ENCODE peak calls at places on chromosomes 3 and 15, in four cellular contexts. Y is neural progenitor cell, A is neuronal stem cell, I is lower lobe of right lung. N is an unnamed sample.

GRCh38 chr3:120160050-120160449 is 65.8 kb upstream of the GSK3B start:
- DNase-seq in Y (no peak), A (no peak), I (peak; percentile 78), N (peak; percentile 89)

GRCh38 chr3:93843981-93844380 is 129.7 kb downstream of the PROS1 start:
- DNase-seq in Y (no peak), A (no peak), I (no peak), N (no peak)

GRCh38 chr3:51706788-51707731 is at the start of gene GRM2:
- DNase-seq in Y (peak; percentile 98), A (peak; percentile 89), I (peak; percentile 81), N (peak; percentile 70)

GRCh38 chr3:45123030-45123429 is 23.1 kb downstream of the CDCP1 start:
- DNase-seq in Y (no peak), A (no peak), I (no peak), N (no peak)

GRCh38 chr3:134126153-134126552 is 96.4 kb upstream of the SLCO2A1 start:
- DNase-seq in Y (no peak), A (no peak), I (no peak), N (no peak)

GRCh38 chr3:41441568-41441967 is 242.3 kb downstream of the CTNNB1 start:
- DNase-seq in Y (no peak), A (no peak), I (no peak), N (no peak)

GRCh38 chr3:183295211-183295610 is 42.2 kb downstream of the B3GNT5 start:
- DNase-seq in Y (no peak), A (no peak), I (peak; percentile 57), N (peak; percentile 67)

GRCh38 chr3:155853214-155854146 is 747 bp downstream of the SLC33A1 start:
- DNase-seq in Y (peak; percentile 74), A (peak; percentile 35), I (peak; percentile 62), N (peak; percentile 74)

GRCh38 chr15:29107971-29108645 is 161.5 kb downstream of the NSMCE3 start:
- DNase-seq in Y (no peak), A (no peak), I (peak; percentile 45), N (no peak)

GRCh38 chr15:60299452-60300047 is 98.2 kb downstream of the ANXA2 start:
- DNase-seq in Y (peak; percentile 33), A (no peak), I (no peak), N (peak; percentile 82)

GRCh38 chr15:80832676-80833075 is 53.5 kb downstream of the CEMIP start:
- DNase-seq in Y (no peak), A (no peak), I (no peak), N (no peak)

DNA sequence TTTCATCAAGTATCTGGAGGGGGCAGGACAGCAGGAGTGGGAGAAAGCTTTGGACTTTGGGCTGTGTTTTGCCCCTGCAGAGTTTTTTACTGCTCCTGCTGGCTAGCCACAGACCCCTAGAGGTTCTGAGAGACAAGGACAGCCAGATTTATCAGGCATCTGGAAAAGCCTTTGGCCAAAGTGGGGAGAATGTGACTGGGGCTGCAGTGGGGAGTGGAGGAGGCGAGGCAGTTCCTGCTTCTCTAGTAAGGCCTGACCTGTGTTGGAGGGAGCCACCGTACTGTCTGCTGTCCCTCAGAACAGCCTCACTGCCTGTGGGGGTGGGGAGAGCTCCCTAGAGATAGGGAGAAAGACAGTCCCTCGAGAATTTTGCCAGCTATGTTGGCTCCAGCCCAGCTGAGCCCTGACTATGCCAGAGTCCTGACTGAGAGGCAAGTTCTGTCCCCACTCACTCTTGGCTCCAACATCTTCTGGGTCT is 2.2 kb downstream of the ALPK3 start:
- DNase-seq in Y (peak; percentile 32), A (no peak), I (no peak), N (peak; percentile 36)
- H3K27ac ChIP-seq in Y (no peak overlapping the region), A (no peak overlapping the region), I (peak overlapping the region; percentile 83), N (no peak overlapping the region)

DNA sequence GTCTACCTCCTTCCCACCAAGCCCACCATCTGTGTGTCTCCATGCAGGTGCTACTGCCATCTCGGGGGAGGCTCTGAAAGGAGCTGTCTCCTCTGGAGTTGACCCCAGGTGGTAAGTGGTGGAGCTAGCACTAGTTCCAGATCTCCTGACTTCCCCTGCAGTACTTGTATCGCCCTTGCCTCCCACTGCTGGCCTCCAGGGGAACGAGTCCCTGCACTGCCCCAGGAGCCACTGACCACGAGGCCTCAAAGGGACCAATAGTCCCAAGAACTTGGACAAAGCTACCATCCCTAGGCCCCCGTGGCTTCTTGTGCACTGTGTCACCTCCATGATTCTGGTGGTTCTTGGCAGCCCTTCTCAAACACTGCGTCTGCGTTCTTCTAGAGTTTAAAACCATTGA is 98.9 kb downstream of the TOP2B start:
- DNase-seq in Y (no peak), A (no peak), I (no peak), N (no peak)
- H3K4me1 ChIP-seq in Y (no peaks in the 10 kb centered on the region), A (peaks cover 10% of the 10 kb centered on the region), I (no peaks in the 10 kb centered on the region), N (no peaks in the 10 kb centered on the region)

GRCh38 chr3:97425002-97425401 is 339.6 kb upstream of the ARL6 start:
- DNase-seq in Y (no peak), A (no peak), I (no peak), N (no peak)
- H3K27ac ChIP-seq in Y (no peak overlapping the region), A (no peak overlapping the region), I (no peak overlapping the region), N (no peak overlapping the region)

DNA sequence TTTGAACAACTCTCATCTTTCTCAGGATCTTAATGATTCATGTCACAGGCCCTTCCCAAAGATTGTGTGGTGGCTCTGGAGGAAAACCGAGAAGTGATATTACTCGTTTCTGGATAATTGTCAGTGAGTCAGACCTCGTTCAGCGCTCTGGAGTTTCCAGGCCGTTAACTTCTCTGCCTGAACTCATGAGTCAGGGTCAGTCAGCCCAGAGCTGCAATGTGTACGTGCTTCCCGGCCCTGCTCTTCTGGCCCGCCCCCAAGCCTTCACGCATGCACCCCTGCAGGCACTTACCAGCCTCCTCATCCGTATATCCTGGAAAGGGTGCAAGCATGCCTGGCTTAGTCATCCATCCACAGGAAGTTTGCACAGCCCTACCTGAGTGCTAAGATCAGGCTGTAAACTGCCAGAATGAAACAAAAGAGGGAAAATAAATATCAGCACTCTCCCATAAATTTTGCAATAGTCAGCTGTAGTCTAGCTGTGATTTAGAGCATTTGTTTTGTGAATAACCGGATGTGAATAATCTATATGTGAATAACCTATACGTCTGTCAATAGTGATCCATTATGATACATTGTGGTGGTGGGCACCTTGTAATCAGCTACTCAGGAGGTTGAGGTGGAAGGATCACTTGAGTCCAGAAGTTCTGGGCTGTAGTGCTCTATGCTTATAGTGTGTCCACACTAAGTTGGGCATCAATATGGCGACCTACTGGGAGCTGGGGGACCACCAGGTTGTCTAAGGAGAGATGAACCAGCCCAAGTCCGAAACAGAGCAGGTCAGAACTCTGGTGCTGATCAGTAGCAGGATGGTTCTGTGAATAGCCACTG is 35.3 kb upstream of the SEMA4B start:
- DNase-seq in Y (no peak), A (no peak), I (peak; percentile 87), N (no peak)
- H3K4me1 ChIP-seq in Y (no peaks in the 10 kb centered on the region), A (peaks cover 2% of the 10 kb centered on the region), I (peaks cover 26% of the 10 kb centered on the region), N (peaks cover 45% of the 10 kb centered on the region)

GRCh38 chr3:53028641-53029040 is 17.2 kb downstream of the SFMBT1 start:
- DNase-seq in Y (no peak), A (no peak), I (no peak), N (no peak)

GRCh38 chr3:53027254-53027844 is 18.5 kb downstream of the SFMBT1 start:
- DNase-seq in Y (no peak), A (no peak), I (no peak), N (no peak)

GRCh38 chr3:53023072-53023823 is 22.6 kb downstream of the SFMBT1 start:
- DNase-seq in Y (no peak), A (no peak), I (no peak), N (no peak)

GRCh38 chr3:53024315-53024714 is 21.6 kb downstream of the SFMBT1 start:
- DNase-seq in Y (no peak), A (no peak), I (no peak), N (no peak)

GRCh38 chr3:53026423-53027162 is 19.3 kb downstream of the SFMBT1 start:
- DNase-seq in Y (no peak), A (no peak), I (no peak), N (no peak)
- H3K27ac ChIP-seq in Y (no peak overlapping the region), A (no peak overlapping the region), I (no peak overlapping the region), N (no peak overlapping the region)

DNA sequence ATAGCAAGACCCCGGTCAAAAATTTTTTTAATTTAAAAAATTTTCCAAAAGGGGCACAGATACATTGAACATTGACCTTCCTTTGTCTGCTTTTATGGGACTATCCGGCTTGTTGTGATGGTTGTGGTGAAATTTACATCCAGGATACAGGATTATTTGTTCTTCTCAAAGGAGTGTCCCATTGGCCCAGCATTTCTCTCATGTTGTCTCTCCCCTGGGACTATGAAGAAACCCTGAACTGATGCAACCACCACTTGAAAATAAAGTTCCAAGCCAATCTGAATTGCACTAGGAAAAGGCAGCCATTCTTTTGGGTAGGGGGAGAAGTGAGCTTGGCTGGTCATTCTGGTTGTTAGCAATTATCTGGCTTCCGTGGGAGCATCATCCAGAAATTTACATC is 58.4 kb downstream of the PPARG start:
- DNase-seq in Y (no peak), A (no peak), I (no peak), N (no peak)
- H3K4me1 ChIP-seq in Y (no peaks in the 10 kb centered on the region), A (no peaks in the 10 kb centered on the region), I (peaks cover 24% of the 10 kb centered on the region), N (peaks cover 9% of the 10 kb centered on the region)

GRCh38 chr15:57302640-57303257 is 73.6 kb upstream of the CGNL1 start:
- DNase-seq in Y (no peak), A (no peak), I (no peak), N (no peak)
- H3K27ac ChIP-seq in Y (no peak overlapping the region), A (no peak overlapping the region), I (no peak overlapping the region), N (no peak overlapping the region)

N was measured in suprapubic skin.